ENCODE peak calls at places on chromosomes 7 and 10, in five cellular contexts. R, S, G, Y and M are unnamed samples.

GRCh38 chr10:99854860-99855259 is 72.4 kb downstream of the ABCC2 start:
- DNase-seq in S (no peak), R (no peak), G (no peak), Y (no peak), M (peak; percentile 80)

GRCh38 chr10:87691515-87692070 is 31.9 kb downstream of the PAPSS2 start:
- DNase-seq in G (no peak), R (no peak), S (no peak), Y (no peak), M (no peak)

GRCh38 chr7:67377939-67378862 is 381.6 kb downstream of the TYW1 start:
- DNase-seq in G (peak; percentile 6), R (peak; percentile 79), Y (peak; percentile 60), S (peak; percentile 54), M (peak; percentile 86)

GRCh38 chr7:151017953-151018420 is 6.3 kb downstream of the ATG9B start:
- DNase-seq in G (no peak), S (peak; percentile 87), Y (peak; percentile 84), R (peak; percentile 91), M (peak; percentile 84)

GRCh38 chr10:14601872-14602725 is 172.6 kb downstream of the FAM107B start:
- DNase-seq in Y (peak; percentile 46), S (peak; percentile 56), G (peak; percentile 29), R (no peak), M (peak; percentile 75)

GRCh38 chr7:8638076-8638475 is 204.7 kb downstream of the NXPH1 start:
- DNase-seq in Y (no peak), S (no peak), R (peak; percentile 24), G (peak; percentile 95), M (no peak)

GRCh38 chr10:124048371-124049290 is 44.8 kb downstream of the CHST15 start:
- DNase-seq in G (no peak), S (no peak), R (no peak), Y (no peak), M (no peak)

GRCh38 chr10:71084061-71084817 is 128.1 kb upstream of the UNC5B start:
- DNase-seq in G (no peak), S (peak; percentile 6), Y (no peak), R (peak; percentile 26), M (no peak)

GRCh38 chr7:158829021-158829341 is 328 bp downstream of the ESYT2 start:
- DNase-seq in R (peak; percentile 87), S (peak; percentile 66), Y (peak; percentile 85), G (peak; percentile 57), M (no peak)

GRCh38 chr10:24251547-24251946 is 42.6 kb downstream of the KIAA1217 start:
- DNase-seq in G (no peak), S (no peak), Y (no peak), R (no peak), M (no peak)

GRCh38 chr10:31656820-31657470 is 271.7 kb downstream of the ARHGAP12 start:
- DNase-seq in Y (no peak), R (no peak), G (no peak), S (no peak), M (no peak)

GRCh38 chr7:333399-333776 is 43.4 kb downstream of the FOXL3 start:
- DNase-seq in G (no peak), Y (no peak), S (no peak), R (peak; percentile 93), M (peak; percentile 50)

GRCh38 chr10:11510714-11511113 is 100.7 kb downstream of the USP6NL start:
- DNase-seq in S (no peak), Y (no peak), R (no peak), G (peak; percentile 39), M (no peak)